ENCODE peak calls at places on chromosomes 2 and 18, in seven cellular contexts. F is HepG2, G is stomach, Q is breast epithelium, K is K562, Y is transverse colon, I is vagina. X is an unnamed sample. For H3K27me3, the result is how much of the 10 kb centered on the place peaks cover.

GRCh38 chr18:13218376-13219011 is at the start of gene LDLRAD4:
- DNase-seq in F (no peak), G (peak), Q (no peak), K (no peak), Y (peak), I (no peak), X (no peak)

GRCh38 chr2:215841175-215841816 is 172.1 kb downstream of the MREG start:
- DNase-seq in F (no peak), G (no peak), Q (no peak), K (no peak), Y (peak), I (no peak), X (peak)

GRCh38 chr2:166812166-166812891 is 76.0 kb upstream of the XIRP2 start:
- DNase-seq in F (no peak), G (no peak), Q (no peak), K (no peak), Y (no peak), I (no peak), X (no peak)

GRCh38 chr2:208001924-208002323 is 23.4 kb downstream of the PLEKHM3 start:
- DNase-seq in F (no peak), G (no peak), Q (no peak), K (no peak), Y (no peak), I (no peak), X (no peak)

GRCh38 chr2:189091253-189091652 is 88.3 kb downstream of the COL5A2 start:
- DNase-seq in F (no peak), G (no peak), Q (no peak), K (no peak), Y (no peak), I (no peak), X (no peak)

GRCh38 chr2:40164736-40165502 is 287.0 kb downstream of the SLC8A1 start:
- DNase-seq in F (no peak), G (no peak), Q (no peak), K (no peak), Y (no peak), I (no peak), X (no peak)

GRCh38 chr2:219452361-219453317 is 18.0 kb downstream of the SPEG start:
- DNase-seq in F (no peak), G (no peak), Q (peak), K (peak), Y (peak), I (peak), X (no peak)

GRCh38 chr2:183840061-183840584 is 715.9 kb downstream of the NUP35 start:
- DNase-seq in F (no peak), G (no peak), Q (no peak), K (no peak), Y (no peak), I (no peak), X (no peak)

GRCh38 chr2:85215074-85216050 is 82.2 kb downstream of the TCF7L1 start:
- DNase-seq in F (peak), G (no peak), Q (no peak), K (no peak), Y (peak), I (no peak), X (no peak)

GRCh38 chr2:43292297-43292696 is 65.9 kb upstream of the ZFP36L2 start:
- DNase-seq in F (no peak), G (no peak), Q (no peak), K (no peak), Y (no peak), I (peak), X (no peak)

GRCh38 chr2:74424139-74424992 is 2.8 kb downstream of the WDR54 start:
- DNase-seq in F (no peak), G (no peak), Q (no peak), K (no peak), Y (no peak), I (no peak), X (peak)
- TF ChIP-seq POLR2AphosphoS5 in F (peak), G (no peak), Q (no peak), K (no peak), Y (no peak), I (no peak), X (no peak)

GRCh38 chr2:24822049-24822706 is 29.0 kb downstream of the CENPO start:
- DNase-seq in F (no peak), G (peak), Q (no peak), K (no peak), Y (no peak), I (no peak), X (no peak)
- TF ChIP-seq POLR2A in F (no peak), G (no peak), Q (no peak), K (peak), Y (no peak), I (no peak), X (no peak)

GRCh38 chr18:77984833-77985232 is 735.2 kb downstream of the GALR1 start:
- DNase-seq in F (no peak), G (no peak), Q (no peak), K (no peak), Y (no peak), I (peak), X (no peak)
- H3K27me3 ChIP-seq in F (under half), G (under half), Q (under half), K (under half), Y (under half), I (under half), X (under half)

DNA sequence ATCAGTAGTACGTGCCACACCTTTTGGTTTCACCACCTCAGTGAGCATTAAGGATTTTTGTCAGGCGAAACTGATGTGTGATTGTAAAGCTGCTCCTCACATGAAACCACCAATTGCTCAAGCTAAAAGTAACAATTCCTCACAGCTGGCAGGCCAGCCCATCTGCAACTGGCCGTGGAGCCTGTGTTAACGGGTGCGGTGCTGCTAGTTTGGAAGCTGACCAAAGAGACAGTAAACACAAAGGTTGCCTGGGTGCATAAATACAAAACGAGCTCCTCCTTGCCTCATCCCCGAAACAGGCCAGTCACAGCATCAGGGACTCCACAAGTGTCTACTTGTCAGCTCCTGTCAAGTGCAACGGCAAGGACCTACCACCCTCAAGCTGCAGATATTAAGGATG is 32.0 kb downstream of the LGALSL start:
- DNase-seq in F (no peak), G (no peak), Q (no peak), K (no peak), Y (peak), I (peak), X (no peak)
- TF ChIP-seq POLR2AphosphoS5 in F (no peak), G (no peak), Q (no peak), K (no peak), Y (no peak), I (no peak), X (no peak)

GRCh38 chr2:20676353-20677215 is 9.6 kb downstream of the GDF7 start:
- DNase-seq in F (peak), G (no peak), Q (no peak), K (no peak), Y (peak), I (no peak), X (no peak)
- TF ChIP-seq POLR2A in F (peak), G (no peak), Q (no peak), K (no peak), Y (no peak), I (peak), X (no peak)

GRCh38 chr18:62323483-62324354 is 1.4 kb upstream of the TNFRSF11A start:
- DNase-seq in F (no peak), G (no peak), Q (no peak), K (no peak), Y (no peak), I (no peak), X (no peak)
- H3K27me3 ChIP-seq in F (under half), G (half or more), Q (under half), K (under half), Y (under half), I (under half), X (under half)

GRCh38 chr2:38438133-38438532 is 61.1 kb upstream of the ATL2 start:
- DNase-seq in F (peak), G (no peak), Q (no peak), K (no peak), Y (no peak), I (no peak), X (no peak)
- TF ChIP-seq POLR2AphosphoS5 in F (no peak), G (no peak), Q (no peak), K (no peak), Y (no peak), I (no peak), X (no peak)

GRCh38 chr2:42051168-42052125 is 3.6 kb downstream of the PKDCC start:
- DNase-seq in F (peak), G (no peak), Q (no peak), K (no peak), Y (no peak), I (no peak), X (peak)

GRCh38 chr2:42050350-42051167 is 2.7 kb downstream of the PKDCC start:
- DNase-seq in F (no peak), G (no peak), Q (no peak), K (no peak), Y (no peak), I (no peak), X (peak)

GRCh38 chr2:42048318-42049251 is 764 bp downstream of the PKDCC start:
- DNase-seq in F (no peak), G (peak), Q (no peak), K (no peak), Y (no peak), I (no peak), X (no peak)

GRCh38 chr2:42047488-42048317 is at the start of gene PKDCC:
- DNase-seq in F (peak), G (peak), Q (peak), K (peak), Y (peak), I (no peak), X (peak)

DNA sequence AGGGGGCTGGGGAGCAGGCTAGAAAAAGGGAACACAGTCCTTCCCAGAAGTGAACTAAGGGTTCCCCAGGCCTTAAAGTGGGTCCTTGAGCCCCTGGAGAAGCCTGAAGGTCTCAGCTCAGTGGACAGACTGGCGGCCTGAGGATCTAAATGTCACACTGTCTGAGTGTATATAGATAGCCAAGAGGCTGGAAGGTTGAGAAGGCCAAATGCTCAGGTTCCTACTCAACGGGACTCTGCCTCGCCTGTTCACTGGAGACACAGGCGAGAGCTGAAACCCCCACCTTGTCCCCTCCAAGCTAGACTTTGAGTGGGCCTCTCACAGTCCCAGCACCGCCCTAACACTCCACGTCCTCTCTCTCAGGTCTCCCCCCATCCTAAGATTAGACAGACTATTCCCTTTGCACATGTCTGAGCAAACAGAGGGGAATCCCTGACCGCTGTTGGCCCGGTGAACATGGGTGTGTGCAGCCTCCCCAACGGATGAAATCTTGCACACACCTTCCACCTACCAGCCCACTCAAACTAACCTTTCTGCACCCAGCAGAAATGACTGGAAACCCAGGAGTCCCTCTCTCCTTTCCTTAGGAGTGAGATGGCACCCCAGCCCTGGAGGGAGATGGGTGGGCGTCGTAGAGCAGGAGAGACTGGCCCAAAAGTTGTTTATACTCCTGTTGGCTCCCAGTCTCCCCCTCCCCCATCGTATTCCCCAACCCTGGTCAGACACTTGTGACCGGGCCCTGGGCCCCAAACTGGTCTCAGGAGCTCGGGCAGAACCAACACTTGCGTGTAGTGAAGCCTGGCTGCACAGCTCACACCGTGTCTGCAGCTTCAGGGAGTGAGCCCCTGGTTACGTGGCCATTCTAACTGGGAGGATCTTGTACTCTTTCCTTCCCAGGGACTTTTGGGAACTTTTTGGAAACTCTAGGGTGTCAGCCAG is 1.9 kb downstream of the PKDCC start:
- DNase-seq in F (no peak), G (no peak), Q (no peak), K (no peak), Y (no peak), I (no peak), X (peak)
- TF ChIP-seq POLR2A in F (no peak), G (no peak), Q (no peak), K (no peak), Y (peak), I (peak), X (no peak)